ENCODE peak calls at places on chromosomes 6 and 20, in four cellular contexts. One of them, this sample, is unnamed.

GRCh38 chr6:18329781-18330180 is 57.4 kb upstream of the RNF144B start:
- DNase-seq in activated T-cell treated with anti-CD3 and anti-CD28 coated beads for 1 hour: no peak
- DNase-seq in CD8-positive, alpha-beta memory T cell: no peak
- DNase-seq in stimulated activated CD8-positive, alpha-beta memory T cell treated with anti-CD3 and anti-CD28 coated beads, Interleukin-4, amount 100 ng/mL, for 24 hours: no peak
- DNase-seq in this sample: no peak

GRCh38 chr6:70563540-70563939 is 3.2 kb upstream of the SDHAF4 start:
- DNase-seq in activated T-cell treated with anti-CD3 and anti-CD28 coated beads for 1 hour: no peak
- DNase-seq in CD8-positive, alpha-beta memory T cell: no peak
- DNase-seq in stimulated activated CD8-positive, alpha-beta memory T cell treated with anti-CD3 and anti-CD28 coated beads, Interleukin-4, amount 100 ng/mL, for 24 hours: no peak
- DNase-seq in this sample: no peak

GRCh38 chr20:4135385-4136077 is 120.2 kb upstream of the RNF24 start:
- DNase-seq in activated T-cell treated with anti-CD3 and anti-CD28 coated beads for 1 hour: no peak
- DNase-seq in CD8-positive, alpha-beta memory T cell: no peak
- DNase-seq in stimulated activated CD8-positive, alpha-beta memory T cell treated with anti-CD3 and anti-CD28 coated beads, Interleukin-4, amount 100 ng/mL, for 24 hours: no peak
- DNase-seq in this sample: peak

GRCh38 chr6:123655520-123656306 is 19.0 kb upstream of the TRDN start:
- DNase-seq in activated T-cell treated with anti-CD3 and anti-CD28 coated beads for 1 hour: no peak
- DNase-seq in CD8-positive, alpha-beta memory T cell: no peak
- DNase-seq in stimulated activated CD8-positive, alpha-beta memory T cell treated with anti-CD3 and anti-CD28 coated beads, Interleukin-4, amount 100 ng/mL, for 24 hours: no peak
- DNase-seq in this sample: no peak

GRCh38 chr20:9488063-9488462 is 26.3 kb upstream of the LAMP5 start:
- DNase-seq in activated T-cell treated with anti-CD3 and anti-CD28 coated beads for 1 hour: no peak
- DNase-seq in CD8-positive, alpha-beta memory T cell: no peak
- DNase-seq in stimulated activated CD8-positive, alpha-beta memory T cell treated with anti-CD3 and anti-CD28 coated beads, Interleukin-4, amount 100 ng/mL, for 24 hours: no peak
- DNase-seq in this sample: no peak

GRCh38 chr20:56504373-56505005 is 20.1 kb upstream of the FAM209A start:
- DNase-seq in activated T-cell treated with anti-CD3 and anti-CD28 coated beads for 1 hour: peak
- DNase-seq in CD8-positive, alpha-beta memory T cell: no peak
- DNase-seq in stimulated activated CD8-positive, alpha-beta memory T cell treated with anti-CD3 and anti-CD28 coated beads, Interleukin-4, amount 100 ng/mL, for 24 hours: no peak
- DNase-seq in this sample: no peak

GRCh38 chr6:20921533-20921932 is 387.3 kb downstream of the CDKAL1 start:
- DNase-seq in activated T-cell treated with anti-CD3 and anti-CD28 coated beads for 1 hour: no peak
- DNase-seq in CD8-positive, alpha-beta memory T cell: no peak
- DNase-seq in stimulated activated CD8-positive, alpha-beta memory T cell treated with anti-CD3 and anti-CD28 coated beads, Interleukin-4, amount 100 ng/mL, for 24 hours: no peak
- DNase-seq in this sample: no peak

GRCh38 chr6:135212935-135213334 is 31.8 kb downstream of the MYB start:
- DNase-seq in activated T-cell treated with anti-CD3 and anti-CD28 coated beads for 1 hour: no peak
- DNase-seq in CD8-positive, alpha-beta memory T cell: no peak
- DNase-seq in stimulated activated CD8-positive, alpha-beta memory T cell treated with anti-CD3 and anti-CD28 coated beads, Interleukin-4, amount 100 ng/mL, for 24 hours: no peak
- DNase-seq in this sample: no peak

This sample was measured in NCI-H2227 treated with DMSO at 0.1 percent for 48 hours.